ENCODE peak calls at places on chromosomes 5 and 9, in four cellular contexts. M, D, B and E are unnamed samples.

GRCh38 chr9:70229579-70229978 is 29.2 kb upstream of the SMC5 start:
- DNase-seq in M (peak), D (no peak), B (no peak), E (no peak)

GRCh38 chr9:108609227-108609894 is 246.4 kb downstream of the ACTL7B start:
- DNase-seq in M (no peak), D (no peak), B (no peak), E (no peak)

GRCh38 chr9:128383007-128383753 is 12.0 kb downstream of the URM1 start:
- DNase-seq in M (no peak), D (no peak), B (peak), E (no peak)

GRCh38 chr9:129341197-129341990 is 163.3 kb upstream of the IER5L start:
- DNase-seq in M (no peak), D (no peak), B (no peak), E (no peak)

GRCh38 chr5:17436766-17437221 is 61.2 kb upstream of the TAF11L2 start:
- DNase-seq in M (peak), D (no peak), B (no peak), E (no peak)

GRCh38 chr9:98181746-98182068 is 10.7 kb downstream of the CORO2A start:
- DNase-seq in M (no peak), D (no peak), B (no peak), E (no peak)

GRCh38 chr9:137776306-137776995 is 101.1 kb upstream of the CACNA1B start:
- DNase-seq in M (no peak), D (no peak), B (no peak), E (no peak)

GRCh38 chr5:33049298-33049697 is 338.2 kb downstream of the NPR3 start:
- DNase-seq in M (no peak), D (no peak), B (no peak), E (no peak)

GRCh38 chr9:134491436-134491835 is 150.2 kb upstream of the COL5A1 start:
- DNase-seq in M (no peak), D (no peak), B (no peak), E (no peak)

GRCh38 chr5:117454716-117455212 is 880.1 kb upstream of the SEMA6A start:
- DNase-seq in M (peak), D (peak), B (no peak), E (peak)

GRCh38 chr9:123002754-123003153 is 30.7 kb upstream of the GPR21 start:
- DNase-seq in M (no peak), D (no peak), B (no peak), E (no peak)

GRCh38 chr9:116070256-116070914 is 83.2 kb upstream of the PAPPA start:
- DNase-seq in M (no peak), D (no peak), B (no peak), E (no peak)

GRCh38 chr9:106307670-106308069 is 555.3 kb upstream of the ZNF462 start:
- DNase-seq in M (no peak), D (no peak), B (no peak), E (no peak)

GRCh38 chr9:84573098-84573497 is 96.4 kb upstream of the NTRK2 start:
- DNase-seq in M (no peak), D (no peak), B (no peak), E (no peak)

GRCh38 chr5:143055596-143056330 is 285.6 kb downstream of the ARHGAP26 start:
- DNase-seq in M (no peak), D (no peak), B (no peak), E (no peak)

GRCh38 chr5:150603052-150603451 is 37.4 kb upstream of the SYNPO start:
- DNase-seq in M (no peak), D (no peak), B (no peak), E (no peak)

GRCh38 chr9:137162505-137163100 is 7.2 kb downstream of the LRRC26 start:
- DNase-seq in M (no peak), D (no peak), B (no peak), E (peak)

GRCh38 chr5:145801195-145801594 is 33.9 kb downstream of the PRELID2 start:
- DNase-seq in M (no peak), D (no peak), B (no peak), E (no peak)

GRCh38 chr9:77953590-77953989 is 78.0 kb downstream of the GNAQ start:
- DNase-seq in M (peak), D (no peak), B (no peak), E (no peak)

GRCh38 chr5:5659066-5659465 is 236.6 kb downstream of the ICE1 start:
- DNase-seq in M (no peak), D (no peak), B (no peak), E (no peak)

GRCh38 chr5:1074226-1074625 is 37.6 kb downstream of the SLC12A7 start:
- DNase-seq in M (no peak), D (no peak), B (no peak), E (no peak)

GRCh38 chr5:177370488-177371119 is 12.9 kb downstream of the RGS14 start:
- DNase-seq in M (no peak), D (peak), B (peak), E (peak)

GRCh38 chr5:173670130-173670591 is 53.7 kb upstream of the BOD1 start:
- DNase-seq in M (no peak), D (no peak), B (no peak), E (no peak)

GRCh38 chr5:53023969-53024368 is 34.8 kb downstream of the ITGA2 start:
- DNase-seq in M (peak), D (no peak), B (no peak), E (no peak)

GRCh38 chr9:70519912-70520724 is 105.7 kb upstream of the KLF9 start:
- DNase-seq in M (no peak), D (no peak), B (no peak), E (no peak)

GRCh38 chr5:157857821-157858526 is 971 bp downstream of the CLINT1 start:
- DNase-seq in M (peak), D (no peak), B (no peak), E (no peak)

GRCh38 chr5:2739360-2740050 is 12.0 kb downstream of the IRX2 start:
- DNase-seq in M (no peak), D (no peak), B (no peak), E (no peak)

GRCh38 chr9:119951090-119951489 is 581.9 kb upstream of the BRINP1 start:
- DNase-seq in M (no peak), D (no peak), B (no peak), E (no peak)

GRCh38 chr9:2015581-2016410 is 649 bp downstream of the SMARCA2 start:
- DNase-seq in M (no peak), D (peak), B (peak), E (peak)

GRCh38 chr5:62183727-62184126 is 122.3 kb upstream of the KIF2A start:
- DNase-seq in M (no peak), D (no peak), B (no peak), E (no peak)

GRCh38 chr5:119411291-119411934 is 40.9 kb upstream of the HSD17B4 start:
- DNase-seq in M (no peak), D (no peak), B (no peak), E (no peak)

GRCh38 chr9:128011071-128011817 is 30.5 kb upstream of the EEIG1 start:
- DNase-seq in M (peak), D (no peak), B (no peak), E (peak)

GRCh38 chr5:6184481-6184880 is 193.9 kb downstream of the MED10 start:
- DNase-seq in M (no peak), D (no peak), B (no peak), E (no peak)

GRCh38 chr9:108053555-108054061 is 564.0 kb upstream of the KLF4 start:
- DNase-seq in M (no peak), D (no peak), B (no peak), E (peak)

GRCh38 chr9:100111235-100111634 is 12.2 kb downstream of the INVS start:
- DNase-seq in M (peak), D (no peak), B (peak), E (peak)

GRCh38 chr9:133608881-133609280 is 308 bp downstream of the FAM163B start:
- DNase-seq in M (no peak), D (no peak), B (no peak), E (no peak)

GRCh38 chr5:100446879-100447278 is 88.3 kb upstream of the FAM174A start:
- DNase-seq in M (no peak), D (peak), B (no peak), E (no peak)